ENCODE peak calls at places on chromosomes 3 and 15, in four cellular contexts. C, K, T and Z are unnamed samples.

GRCh38 chr3:161549251-161549650 is 52.6 kb downstream of the OTOL1 start:
- DNase-seq in C (no peak), K (no peak), T (no peak), Z (no peak)

GRCh38 chr3:161766301-161766700 is 269.7 kb downstream of the OTOL1 start:
- DNase-seq in C (no peak), K (no peak), T (no peak), Z (no peak)

GRCh38 chr3:31250116-31250813 is 282.5 kb upstream of the STT3B start:
- DNase-seq in C (no peak), K (no peak), T (no peak), Z (peak; percentile 25)

GRCh38 chr15:40320931-40321371 is 2.5 kb upstream of the INAFM2 start:
- DNase-seq in C (peak; percentile 65), K (no peak), T (no peak), Z (no peak)

GRCh38 chr3:8593022-8593817 is 51.4 kb downstream of the SSUH2 start:
- DNase-seq in C (no peak), K (no peak), T (no peak), Z (no peak)

GRCh38 chr3:177066068-177066467 is 131.2 kb downstream of the TBL1XR1 start:
- DNase-seq in C (no peak), K (no peak), T (no peak), Z (no peak)

GRCh38 chr3:115937054-115937453 is 313.7 kb downstream of the GAP43 start:
- DNase-seq in C (peak; percentile 3), K (no peak), T (no peak), Z (no peak)

GRCh38 chr3:56783644-56784451 is 17.9 kb downstream of the ARHGEF3 start:
- DNase-seq in C (peak; percentile 61), K (peak; percentile 38), T (peak; percentile 66), Z (no peak)

GRCh38 chr3:94522488-94522887 is 459.6 kb downstream of the NSUN3 start:
- DNase-seq in C (no peak), K (no peak), T (no peak), Z (no peak)

GRCh38 chr3:178083906-178084823 is 452.1 kb upstream of the KCNMB2 start:
- DNase-seq in C (peak; percentile 62), K (no peak), T (no peak), Z (no peak)

DNA sequence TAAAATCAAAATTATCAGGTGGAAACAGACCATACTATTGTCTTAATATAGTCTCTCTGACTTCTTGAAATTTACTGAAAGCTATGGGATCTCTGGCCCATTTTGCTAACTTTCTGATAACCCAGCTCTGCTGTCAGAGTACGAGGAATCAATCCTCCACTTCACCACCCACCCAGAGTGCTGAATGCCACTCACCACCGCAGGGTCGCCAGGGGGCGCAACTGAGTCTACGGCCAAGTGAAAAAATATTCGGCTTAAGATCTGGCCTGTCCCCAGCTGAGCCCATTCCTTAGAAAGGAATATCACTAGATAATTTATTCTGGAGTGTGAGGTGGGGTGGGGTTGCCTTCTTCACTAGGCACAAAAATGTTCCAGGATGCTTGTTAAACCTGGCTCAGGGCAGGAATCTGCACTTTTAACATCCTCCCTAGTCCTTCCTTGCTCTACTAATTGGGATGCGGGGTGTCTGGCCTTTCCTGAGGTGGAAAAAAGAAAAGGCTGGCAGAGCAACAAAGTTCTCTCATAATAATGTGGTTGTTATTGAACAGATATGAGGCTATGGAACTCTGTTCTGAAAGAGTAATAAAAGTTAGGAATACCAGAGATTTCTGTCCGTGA is 520.6 kb downstream of the MFSD1 start:
- DNase-seq in C (peak; percentile 8), K (no peak), T (no peak), Z (no peak)
- TF ChIP-seq CTCF in C (peak; percentile 90), K (no peak), T (peak; percentile 82), Z (peak; percentile 73)

GRCh38 chr15:79282371-79283251 is at the start of gene ANKRD34C:
- DNase-seq in C (no peak), K (no peak), T (no peak), Z (no peak)

GRCh38 chr15:79283252-79284048 is 928 bp downstream of the ANKRD34C start:
- DNase-seq in C (peak; percentile 18), K (no peak), T (no peak), Z (no peak)
- H3K27me3 ChIP-seq in C (peaks cover 23% of the 10 kb centered on the region), K (no peaks in the 10 kb centered on the region), T (peaks cover 25% of the 10 kb centered on the region), Z (peaks cover 24% of the 10 kb centered on the region)

GRCh38 chr3:134302674-134303073 is 52.0 kb upstream of the RYK start:
- DNase-seq in C (no peak), K (no peak), T (no peak), Z (no peak)

GRCh38 chr3:134298281-134298680 is 47.6 kb upstream of the RYK start:
- DNase-seq in C (no peak), K (no peak), T (no peak), Z (no peak)

GRCh38 chr3:134300520-134300919 is 49.9 kb upstream of the RYK start:
- DNase-seq in C (no peak), K (no peak), T (no peak), Z (no peak)

GRCh38 chr3:134299888-134300206 is 49.2 kb upstream of the RYK start:
- DNase-seq in C (no peak), K (no peak), T (no peak), Z (no peak)

DNA sequence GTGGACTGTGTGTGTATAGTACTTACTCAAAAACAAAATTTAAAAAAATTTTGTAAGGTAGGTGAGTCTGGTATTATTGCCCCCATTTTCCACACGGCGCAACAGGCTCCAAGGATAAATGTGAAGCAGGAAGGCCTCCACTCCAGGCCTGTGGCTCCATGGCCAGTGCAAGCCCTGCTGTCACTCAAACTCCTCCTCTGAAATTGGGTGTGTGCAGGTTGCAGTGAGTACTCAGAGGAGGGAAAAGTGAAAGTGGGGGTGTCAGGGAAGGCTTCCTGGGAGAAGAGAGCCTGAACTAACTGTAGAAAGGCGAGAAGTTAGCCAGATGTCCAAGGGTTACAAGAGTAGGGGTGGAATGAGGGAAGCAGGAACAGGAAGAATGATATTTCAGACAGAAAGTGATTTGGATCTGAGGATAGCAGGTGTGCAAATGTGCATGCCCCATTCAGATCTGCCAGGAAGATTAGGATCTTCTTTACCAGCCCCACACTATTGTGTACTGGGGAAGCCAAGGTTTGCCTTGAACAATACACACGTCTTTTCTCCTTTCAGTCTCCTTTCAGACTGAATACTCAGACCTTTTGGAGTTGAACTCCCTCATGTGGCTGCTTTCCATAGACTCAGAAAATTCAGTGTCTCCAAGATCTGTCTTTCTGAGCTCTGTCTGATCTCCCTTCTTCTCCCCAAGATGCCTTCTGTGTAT is 48.7 kb upstream of the RYK start:
- DNase-seq in C (no peak), K (no peak), T (no peak), Z (no peak)
- TF ChIP-seq CTCF in C (peak; percentile 57), K (peak; percentile 42), T (peak; percentile 55), Z (peak; percentile 39)

DNA sequence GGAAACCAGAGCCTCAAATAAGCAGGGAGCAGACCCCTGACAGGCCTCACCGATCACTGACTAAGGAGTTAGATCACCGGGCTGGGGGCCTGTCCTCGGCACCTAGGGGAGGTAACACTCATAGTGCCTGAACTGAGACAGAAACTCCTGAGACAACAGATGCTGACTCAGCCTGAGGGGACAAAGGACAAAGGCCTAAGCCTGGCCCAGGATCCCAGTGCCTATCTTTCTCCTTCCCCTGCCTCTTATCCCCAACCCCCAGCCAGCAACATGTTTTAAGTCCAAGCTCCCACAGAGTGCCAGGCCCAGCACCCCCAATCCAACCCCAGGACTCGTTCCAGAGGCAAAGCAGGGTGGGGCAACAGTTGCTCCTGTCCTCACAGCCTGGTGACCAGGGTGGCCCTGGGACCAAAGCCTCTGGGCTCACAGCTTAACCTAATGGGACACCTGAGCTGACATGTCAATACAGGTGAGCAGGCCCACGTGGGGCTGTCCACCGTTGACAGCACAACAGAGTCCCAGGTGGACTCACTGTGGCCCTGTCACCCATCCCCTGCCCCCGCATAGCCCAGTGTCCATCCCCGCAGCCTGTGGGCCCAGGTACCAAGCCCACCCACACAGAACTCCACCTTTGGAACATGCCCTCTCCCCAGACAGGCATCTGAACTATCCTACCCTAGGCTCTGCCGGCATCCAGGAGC is 37.4 kb downstream of the ADCY5 start:
- DNase-seq in C (no peak), K (no peak), T (no peak), Z (no peak)
- H3K27me3 ChIP-seq in C (peaks cover 32% of the 10 kb centered on the region), K (no peaks in the 10 kb centered on the region), T (peaks cover 53% of the 10 kb centered on the region), Z (peaks cover 22% of the 10 kb centered on the region)

GRCh38 chr15:25989327-25989726 is 126.2 kb upstream of the ATP10A start:
- DNase-seq in C (no peak), K (no peak), T (no peak), Z (no peak)
- TF ChIP-seq CTCF in C (no peak), K (no peak), T (no peak), Z (peak; percentile 6)

GRCh38 chr3:4758957-4759656 is 220.1 kb upstream of the BHLHE40 start:
- DNase-seq in C (no peak), K (no peak), T (no peak), Z (no peak)

GRCh38 chr3:4756060-4756775 is 223.0 kb upstream of the BHLHE40 start:
- DNase-seq in C (no peak), K (no peak), T (no peak), Z (no peak)

GRCh38 chr3:4757056-4757948 is 221.9 kb upstream of the BHLHE40 start:
- DNase-seq in C (no peak), K (no peak), T (no peak), Z (no peak)

GRCh38 chr3:4759689-4760312 is 219.4 kb upstream of the BHLHE40 start:
- DNase-seq in C (no peak), K (no peak), T (no peak), Z (no peak)

GRCh38 chr3:4757949-4758855 is 221.0 kb upstream of the BHLHE40 start:
- DNase-seq in C (no peak), K (no peak), T (no peak), Z (no peak)
- H3K27me3 ChIP-seq in C (no peaks in the 10 kb centered on the region), K (no peaks in the 10 kb centered on the region), T (peaks cover 17% of the 10 kb centered on the region), Z (no peaks in the 10 kb centered on the region)